ENCODE peak calls at places on chromosomes 5 and 9, in four cellular contexts. One of them, this sample, is unnamed.

GRCh38 chr5:55604611-55605067 is 69.9 kb upstream of the PLPP1 start:
- DNase-seq in BJ: no peak
- DNase-seq in tibial nerve: no peak
- DNase-seq in AG04450: no peak
- DNase-seq in this sample: no peak

GRCh38 chr5:58299266-58299665 is 160.6 kb downstream of the PLK2 start:
- DNase-seq in BJ: no peak
- DNase-seq in tibial nerve: no peak
- DNase-seq in AG04450: no peak
- DNase-seq in this sample: no peak

GRCh38 chr9:23587903-23588302 is 238.1 kb downstream of the ELAVL2 start:
- DNase-seq in BJ: no peak
- DNase-seq in tibial nerve: no peak
- DNase-seq in AG04450: no peak
- DNase-seq in this sample: no peak

GRCh38 chr5:135327429-135328127 is 71.5 kb downstream of the MACROH2A1 start:
- DNase-seq in BJ: no peak
- DNase-seq in tibial nerve: no peak
- DNase-seq in AG04450: no peak
- DNase-seq in this sample: no peak

GRCh38 chr9:5442400-5443011 is 4.8 kb upstream of the PLGRKT start:
- DNase-seq in BJ: no peak
- DNase-seq in tibial nerve: no peak
- DNase-seq in AG04450: no peak
- DNase-seq in this sample: no peak

GRCh38 chr9:108779506-108779905 is 76.3 kb downstream of the ACTL7B start:
- DNase-seq in BJ: no peak
- DNase-seq in tibial nerve: no peak
- DNase-seq in AG04450: no peak
- DNase-seq in this sample: no peak

GRCh38 chr5:80487829-80488708 is at the start of gene FAM151B:
- DNase-seq in BJ: peak
- DNase-seq in tibial nerve: peak
- DNase-seq in AG04450: peak
- DNase-seq in this sample: peak

GRCh38 chr5:124263680-124264491 is 482.6 kb downstream of the ZNF608 start:
- DNase-seq in BJ: no peak
- DNase-seq in tibial nerve: no peak
- DNase-seq in AG04450: no peak
- DNase-seq in this sample: no peak

GRCh38 chr9:89405832-89406231 is 87.5 kb downstream of the SECISBP2 start:
- DNase-seq in BJ: no peak
- DNase-seq in tibial nerve: no peak
- DNase-seq in AG04450: no peak
- DNase-seq in this sample: peak

GRCh38 chr5:176134529-176135223 is 103.5 kb upstream of the SIMC1 start:
- DNase-seq in BJ: no peak
- DNase-seq in tibial nerve: no peak
- DNase-seq in AG04450: no peak
- DNase-seq in this sample: no peak

GRCh38 chr5:24765219-24765618 is 120.4 kb upstream of the CDH10 start:
- DNase-seq in BJ: no peak
- DNase-seq in tibial nerve: no peak
- DNase-seq in AG04450: no peak
- DNase-seq in this sample: no peak

GRCh38 chr9:127336708-127337352 is 60.1 kb upstream of the SLC2A8 start:
- DNase-seq in BJ: peak
- DNase-seq in tibial nerve: peak
- DNase-seq in AG04450: peak
- DNase-seq in this sample: peak

GRCh38 chr5:16464664-16465543 is 696 bp downstream of the ZNF622 start:
- DNase-seq in BJ: no peak
- DNase-seq in tibial nerve: no peak
- DNase-seq in AG04450: no peak
- DNase-seq in this sample: peak

GRCh38 chr5:98503582-98503981 is 269.9 kb upstream of the RGMB start:
- DNase-seq in BJ: no peak
- DNase-seq in tibial nerve: no peak
- DNase-seq in AG04450: no peak
- DNase-seq in this sample: no peak

GRCh38 chr5:54443264-54443663 is 12.2 kb upstream of the HSPB3 start:
- DNase-seq in BJ: no peak
- DNase-seq in tibial nerve: peak
- DNase-seq in AG04450: peak
- DNase-seq in this sample: no peak

GRCh38 chr5:72302171-72302570 is 17.9 kb downstream of the MRPS27 start:
- DNase-seq in BJ: no peak
- DNase-seq in tibial nerve: no peak
- DNase-seq in AG04450: no peak
- DNase-seq in this sample: no peak

GRCh38 chr5:159783731-159784247 is 132.5 kb upstream of the ADRA1B start:
- DNase-seq in BJ: no peak
- DNase-seq in tibial nerve: no peak
- DNase-seq in AG04450: no peak
- DNase-seq in this sample: no peak

GRCh38 chr5:106825379-106825778 is 845.4 kb downstream of the EFNA5 start:
- DNase-seq in BJ: no peak
- DNase-seq in tibial nerve: no peak
- DNase-seq in AG04450: no peak
- DNase-seq in this sample: no peak

GRCh38 chr5:56200856-56201638 is 32.1 kb downstream of the ANKRD55 start:
- DNase-seq in BJ: no peak
- DNase-seq in tibial nerve: peak
- DNase-seq in AG04450: peak
- DNase-seq in this sample: no peak

GRCh38 chr9:109817846-109818472 is 38.0 kb downstream of the PALM2AKAP2 start:
- DNase-seq in BJ: peak
- DNase-seq in tibial nerve: peak
- DNase-seq in AG04450: peak
- DNase-seq in this sample: no peak

GRCh38 chr5:110161162-110161561 is 471.4 kb downstream of the MAN2A1 start:
- DNase-seq in BJ: no peak
- DNase-seq in tibial nerve: no peak
- DNase-seq in AG04450: no peak
- DNase-seq in this sample: no peak

GRCh38 chr9:110755179-110755578 is 86.6 kb downstream of the MUSK start:
- DNase-seq in BJ: no peak
- DNase-seq in tibial nerve: no peak
- DNase-seq in AG04450: no peak
- DNase-seq in this sample: no peak

GRCh38 chr9:98990181-98990870 is 46.6 kb downstream of the COL15A1 start:
- DNase-seq in BJ: no peak
- DNase-seq in tibial nerve: no peak
- DNase-seq in AG04450: no peak
- DNase-seq in this sample: no peak

GRCh38 chr5:114152656-114153360 is 209.1 kb upstream of the KCNN2 start:
- DNase-seq in BJ: no peak
- DNase-seq in tibial nerve: no peak
- DNase-seq in AG04450: no peak
- DNase-seq in this sample: no peak

GRCh38 chr9:89078860-89079259 is 87.6 kb downstream of the S1PR3 start:
- DNase-seq in BJ: peak
- DNase-seq in tibial nerve: no peak
- DNase-seq in AG04450: no peak
- DNase-seq in this sample: no peak

GRCh38 chr5:131550606-131551005 is 84.4 kb downstream of the RAPGEF6 start:
- DNase-seq in BJ: no peak
- DNase-seq in tibial nerve: no peak
- DNase-seq in AG04450: no peak
- DNase-seq in this sample: no peak

GRCh38 chr5:39256472-39256871 is 37.1 kb upstream of the FYB1 start:
- DNase-seq in BJ: peak
- DNase-seq in tibial nerve: no peak
- DNase-seq in AG04450: peak
- DNase-seq in this sample: no peak

GRCh38 chr9:109329274-109330258 is 8.7 kb upstream of the EPB41L4B start:
- DNase-seq in BJ: no peak
- DNase-seq in tibial nerve: peak
- DNase-seq in AG04450: no peak
- DNase-seq in this sample: peak

DNA sequence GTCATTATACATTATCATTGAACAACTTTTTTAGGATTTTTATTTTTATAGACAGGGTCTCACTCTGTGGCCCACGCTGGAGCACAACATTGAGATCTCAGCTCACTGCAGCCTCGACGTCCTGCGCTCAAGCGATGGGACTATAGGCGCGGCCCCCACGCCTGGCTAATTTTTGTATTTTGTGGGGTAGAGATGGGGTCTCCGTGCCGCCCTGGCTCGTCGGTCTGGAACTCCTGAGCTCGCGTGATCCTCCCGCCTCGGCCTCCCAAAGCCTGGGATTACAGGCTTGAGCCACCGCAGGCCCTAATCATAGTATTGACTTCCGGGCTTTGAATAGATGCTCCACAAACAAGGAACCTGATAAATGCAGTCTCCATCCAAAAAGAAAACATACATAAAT is 1.4 kb upstream of the EDF1 start:
- DNase-seq in BJ: no peak
- DNase-seq in tibial nerve: no peak
- DNase-seq in AG04450: no peak
- DNase-seq in this sample: no peak
- H3K4me3 ChIP-seq in BJ: no peak
- H3K4me3 ChIP-seq in tibial nerve: no peak
- H3K4me3 ChIP-seq in AG04450: no peak
- H3K4me3 ChIP-seq in this sample: peak

GRCh38 chr5:76926329-76927105 is 26.3 kb upstream of the CRHBP start:
- DNase-seq in BJ: no peak
- DNase-seq in tibial nerve: no peak
- DNase-seq in AG04450: no peak
- DNase-seq in this sample: no peak
- H3K4me3 ChIP-seq in BJ: no peak
- H3K4me3 ChIP-seq in tibial nerve: no peak
- H3K4me3 ChIP-seq in AG04450: no peak
- H3K4me3 ChIP-seq in this sample: no peak

GRCh38 chr5:180811623-180812119 is 9.1 kb upstream of the MGAT1 start:
- DNase-seq in BJ: no peak
- DNase-seq in tibial nerve: no peak
- DNase-seq in AG04450: no peak
- DNase-seq in this sample: no peak
- H3K4me3 ChIP-seq in BJ: no peak
- H3K4me3 ChIP-seq in tibial nerve: peak
- H3K4me3 ChIP-seq in AG04450: no peak
- H3K4me3 ChIP-seq in this sample: peak

DNA sequence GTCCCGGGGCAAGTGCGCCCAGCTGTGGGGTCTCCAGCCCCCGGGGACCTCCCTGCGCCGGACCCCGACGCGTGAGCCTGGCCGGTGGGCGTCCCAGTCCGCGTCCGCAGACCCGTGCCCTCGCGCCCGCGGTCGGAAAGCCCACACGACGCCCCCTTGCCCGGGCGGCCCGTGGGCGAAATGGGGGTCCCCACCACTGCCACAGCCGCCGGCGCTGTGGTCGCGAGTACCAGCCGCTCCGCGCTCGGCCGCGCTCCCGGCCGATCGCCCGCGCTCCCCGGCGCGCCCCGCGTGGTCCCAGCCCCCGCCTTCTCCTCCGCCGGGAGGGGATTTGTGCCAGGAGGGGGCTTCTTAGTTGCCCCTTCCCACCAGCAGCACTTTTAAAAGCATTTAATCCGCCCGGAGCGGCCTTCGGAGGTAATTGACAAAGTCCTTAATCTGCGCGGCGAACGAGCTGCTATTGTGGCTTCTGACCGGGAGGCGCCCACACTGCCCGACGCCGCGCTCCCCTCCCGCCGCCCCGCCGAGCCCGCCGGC is 426 bp upstream of the FIBCD1 start:
- DNase-seq in BJ: no peak
- DNase-seq in tibial nerve: no peak
- DNase-seq in AG04450: no peak
- DNase-seq in this sample: no peak
- H3K4me3 ChIP-seq in BJ: peak
- H3K4me3 ChIP-seq in tibial nerve: peak
- H3K4me3 ChIP-seq in AG04450: peak
- H3K4me3 ChIP-seq in this sample: peak

DNA sequence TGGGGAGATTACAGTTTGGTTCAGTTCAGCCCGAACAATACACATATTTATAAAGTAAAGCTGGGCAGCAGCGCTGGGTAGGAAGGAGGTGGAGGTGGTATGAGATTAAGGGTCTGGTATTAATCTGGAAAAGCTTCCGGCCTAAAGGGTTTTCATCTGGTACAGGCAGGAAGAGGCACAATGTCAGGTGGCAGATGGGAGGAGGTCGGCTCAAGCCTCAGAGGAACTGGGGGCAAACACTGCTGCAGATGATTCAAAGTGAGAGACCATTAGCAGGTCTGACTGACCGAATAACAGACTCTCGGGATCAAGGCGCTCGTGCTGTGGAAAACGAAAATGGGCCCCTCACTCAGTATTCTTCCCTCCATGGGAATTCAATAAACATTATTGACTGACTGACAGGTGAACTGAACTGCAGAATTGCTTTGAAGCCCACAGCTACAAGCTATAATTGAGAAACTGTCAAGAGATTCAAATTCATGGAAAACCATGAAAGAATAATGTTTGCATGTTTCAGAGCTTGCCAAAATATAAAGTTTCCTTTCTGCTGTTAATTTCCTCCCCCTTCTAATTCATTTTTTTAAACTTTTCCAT is 75.3 kb downstream of the TMEM167A start:
- DNase-seq in BJ: no peak
- DNase-seq in tibial nerve: no peak
- DNase-seq in AG04450: no peak
- DNase-seq in this sample: no peak
- H3K4me3 ChIP-seq in BJ: no peak
- H3K4me3 ChIP-seq in tibial nerve: no peak
- H3K4me3 ChIP-seq in AG04450: no peak
- H3K4me3 ChIP-seq in this sample: no peak

DNA sequence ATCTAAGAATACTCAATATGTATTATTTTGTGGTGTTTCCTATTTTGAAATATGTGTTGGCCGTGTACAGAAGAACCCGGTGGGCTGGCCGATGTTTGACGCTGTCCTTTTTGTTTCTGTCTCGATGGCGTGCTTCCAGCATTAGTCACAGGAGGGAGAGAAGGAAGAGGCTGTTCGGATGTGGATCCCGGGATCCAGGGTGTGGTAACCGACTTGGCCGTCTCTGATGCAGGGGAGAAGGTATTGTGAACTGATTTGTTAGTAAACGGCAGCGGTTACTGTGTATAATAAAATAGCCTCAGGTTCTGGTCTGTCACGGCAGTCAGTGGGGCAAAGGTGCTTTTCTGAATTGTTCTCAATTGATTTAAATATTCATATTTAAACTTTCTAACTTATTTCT is 275.0 kb downstream of the ARHGEF28 start:
- DNase-seq in BJ: no peak
- DNase-seq in tibial nerve: peak
- DNase-seq in AG04450: peak
- DNase-seq in this sample: peak
- H3K4me3 ChIP-seq in BJ: no peak
- H3K4me3 ChIP-seq in tibial nerve: no peak
- H3K4me3 ChIP-seq in AG04450: no peak
- H3K4me3 ChIP-seq in this sample: no peak

GRCh38 chr9:101737165-101737704 is 1.2 kb downstream of the GRIN3A start:
- DNase-seq in BJ: no peak
- DNase-seq in tibial nerve: no peak
- DNase-seq in AG04450: no peak
- DNase-seq in this sample: no peak
- H3K4me3 ChIP-seq in BJ: no peak
- H3K4me3 ChIP-seq in tibial nerve: no peak
- H3K4me3 ChIP-seq in AG04450: no peak
- H3K4me3 ChIP-seq in this sample: peak